ENCODE peak calls at places on chromosome 6, in eight cellular contexts. T, U, O, K, D, S, P and W are unnamed samples. For H3K4me1, the result is how much of the 10 kb centered on the place peaks cover.

GRCh38 chr6:92589970-92590369 is 829.4 kb downstream of the EPHA7 start:
- DNase-seq in P (no peak), K (peak), O (no peak), U (no peak), S (no peak), T (no peak), D (no peak), W (no peak)

GRCh38 chr6:98581725-98582124 is 252.6 kb upstream of the POU3F2 start:
- DNase-seq in T (no peak), O (no peak), K (peak), D (no peak), P (no peak), S (no peak), U (no peak), W (no peak)

GRCh38 chr6:121965739-121966138 is 433.7 kb upstream of the HSF2 start:
- DNase-seq in D (no peak), T (no peak), U (peak), K (no peak), P (no peak), O (no peak), S (no peak), W (no peak)

GRCh38 chr6:151385177-151385576 is 6.2 kb downstream of the ZBTB2 start:
- DNase-seq in T (peak), D (no peak), U (no peak), O (no peak), P (no peak), S (no peak), K (no peak), W (no peak)

GRCh38 chr6:2209226-2209809 is 36.1 kb downstream of the GMDS start:
- DNase-seq in O (no peak), S (no peak), T (peak), P (peak), U (no peak), D (peak), K (peak), W (peak)

GRCh38 chr6:11188161-11188915 is 44.1 kb downstream of the NEDD9 start:
- DNase-seq in S (no peak), P (no peak), U (no peak), O (no peak), K (peak), D (no peak), T (peak), W (no peak)

GRCh38 chr6:137307163-137307851 is 88.1 kb upstream of the IFNGR1 start:
- DNase-seq in S (no peak), O (peak), K (no peak), U (no peak), P (no peak), D (no peak), T (no peak), W (no peak)

GRCh38 chr6:154590770-154591169 is 80.3 kb upstream of the CNKSR3 start:
- DNase-seq in K (peak), O (no peak), U (no peak), S (no peak), P (no peak), D (no peak), T (peak), W (no peak)

GRCh38 chr6:112251170-112251945 is 3.0 kb downstream of the LAMA4 start:
- DNase-seq in P (no peak), T (no peak), D (no peak), O (no peak), S (peak), K (no peak), U (peak), W (peak)

GRCh38 chr6:37587776-37588744 is 88.4 kb upstream of the CCDC167 start:
- DNase-seq in T (no peak), S (no peak), D (no peak), K (no peak), P (no peak), O (no peak), U (no peak), W (no peak)

GRCh38 chr6:125354649-125355048 is 52.9 kb upstream of the HDDC2 start:
- DNase-seq in T (no peak), K (no peak), P (no peak), O (no peak), U (no peak), S (no peak), D (no peak), W (no peak)

GRCh38 chr6:361411-362132 is 30.0 kb upstream of the IRF4 start:
- DNase-seq in P (no peak), U (no peak), D (no peak), K (no peak), T (no peak), S (no peak), O (no peak), W (no peak)

GRCh38 chr6:20631525-20631924 is 97.3 kb downstream of the CDKAL1 start:
- DNase-seq in T (no peak), D (no peak), S (no peak), P (no peak), U (no peak), O (no peak), K (no peak), W (no peak)

GRCh38 chr6:138105880-138106664 is 1.1 kb downstream of the PERP start:
- DNase-seq in P (peak), O (no peak), K (peak), U (no peak), S (no peak), T (peak), D (no peak), W (no peak)

GRCh38 chr6:31915756-31916155 is 11.8 kb upstream of the C2 start:
- DNase-seq in O (no peak), K (no peak), D (no peak), S (no peak), P (no peak), T (no peak), U (no peak), W (no peak)

GRCh38 chr6:31922942-31923341 is 4.6 kb upstream of the C2 start:
- DNase-seq in P (no peak), S (no peak), T (no peak), U (no peak), K (peak), O (no peak), D (peak), W (peak)

GRCh38 chr6:31918069-31918725 is 9.3 kb upstream of the C2 start:
- DNase-seq in U (no peak), D (no peak), K (no peak), P (no peak), T (no peak), S (no peak), O (no peak), W (peak)

GRCh38 chr6:31920803-31921202 is 6.7 kb upstream of the C2 start:
- DNase-seq in U (no peak), P (no peak), D (no peak), K (no peak), T (no peak), S (no peak), O (no peak), W (peak)

DNA sequence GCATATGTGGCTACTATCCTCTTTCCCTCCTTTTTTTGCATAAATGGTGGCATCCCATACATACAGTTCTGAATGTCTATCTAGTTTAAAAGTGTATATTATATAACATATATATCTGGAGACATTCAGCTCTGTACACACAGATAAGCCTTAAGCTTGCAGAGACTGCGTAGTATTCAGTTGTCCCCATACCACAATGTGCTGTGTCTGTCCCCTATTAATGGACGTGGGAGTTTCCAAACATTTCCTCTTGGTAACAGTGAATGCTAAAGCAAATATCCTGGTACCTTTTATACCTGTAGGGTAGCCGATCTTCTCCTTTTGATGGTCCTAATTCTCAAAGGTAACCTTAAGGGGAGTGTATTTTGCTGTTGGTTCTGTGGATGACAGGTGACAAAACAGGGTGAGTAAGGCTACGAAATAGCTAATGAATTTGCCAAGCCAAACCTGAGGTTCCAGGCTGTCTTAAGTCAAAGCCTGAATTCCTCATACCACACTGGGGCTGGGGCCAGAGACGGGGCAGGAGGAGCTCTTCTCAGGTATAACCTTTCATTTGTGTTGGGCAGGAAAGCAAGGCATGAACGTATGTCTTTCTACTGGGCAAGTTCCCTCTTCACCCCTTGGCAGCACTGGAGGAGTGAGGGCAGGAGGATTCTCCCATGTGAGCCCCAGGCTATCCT is 7.8 kb upstream of the C2 start:
- DNase-seq in D (no peak), U (no peak), P (no peak), T (no peak), K (no peak), O (no peak), S (no peak), W (no peak)
- H3K27ac ChIP-seq in D (no peak), U (no peak), P (no peak), T (no peak), K (no peak), O (peak), S (no peak), W (no peak)

GRCh38 chr6:134521116-134521501 is 203.2 kb upstream of the SGK1 start:
- DNase-seq in D (no peak), T (no peak), O (no peak), P (no peak), K (no peak), U (no peak), S (no peak), W (no peak)
- H3K4me3 ChIP-seq in D (no peak), T (no peak), O (no peak), P (no peak), K (no peak), U (no peak), S (no peak), W (no peak)

DNA sequence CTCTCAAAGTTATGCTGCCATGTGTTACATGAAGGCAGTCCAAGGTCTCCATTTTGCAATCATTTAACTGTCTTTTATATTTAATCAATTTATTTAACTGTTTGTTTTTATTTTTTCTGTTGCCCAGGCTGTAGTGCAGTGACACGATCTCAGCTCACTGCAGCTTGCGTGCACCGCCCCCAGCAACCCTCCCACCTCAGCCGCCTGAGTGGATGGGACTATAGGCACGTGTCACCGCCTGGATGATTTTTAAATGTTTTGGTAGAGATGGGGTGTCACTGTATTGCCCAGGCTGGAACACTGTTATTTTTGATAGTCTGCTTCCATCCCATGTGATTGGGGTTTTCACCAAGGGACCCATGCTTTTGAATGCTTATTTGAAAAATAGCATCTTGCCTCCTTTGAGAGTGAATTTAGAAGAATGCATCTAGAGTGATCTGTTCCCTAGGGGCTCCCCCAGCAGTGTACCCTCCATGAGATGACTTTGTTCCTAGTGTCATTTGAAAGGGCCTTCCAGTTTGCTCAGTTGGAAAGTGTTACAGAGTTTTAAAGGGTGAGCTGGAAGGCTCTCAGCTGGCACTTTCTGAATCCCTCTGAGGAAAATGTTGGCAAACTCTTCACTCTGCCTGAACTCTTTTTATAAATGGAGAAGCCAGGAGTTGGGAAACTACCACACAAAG is 143.3 kb downstream of the JARID2 start:
- DNase-seq in K (no peak), O (no peak), T (no peak), U (no peak), P (no peak), D (no peak), S (no peak), W (peak)
- H3K4me1 ChIP-seq in K (under half), O (half or more), T (under half), U (half or more), P (under half), D (under half), S (under half), W (half or more)

DNA sequence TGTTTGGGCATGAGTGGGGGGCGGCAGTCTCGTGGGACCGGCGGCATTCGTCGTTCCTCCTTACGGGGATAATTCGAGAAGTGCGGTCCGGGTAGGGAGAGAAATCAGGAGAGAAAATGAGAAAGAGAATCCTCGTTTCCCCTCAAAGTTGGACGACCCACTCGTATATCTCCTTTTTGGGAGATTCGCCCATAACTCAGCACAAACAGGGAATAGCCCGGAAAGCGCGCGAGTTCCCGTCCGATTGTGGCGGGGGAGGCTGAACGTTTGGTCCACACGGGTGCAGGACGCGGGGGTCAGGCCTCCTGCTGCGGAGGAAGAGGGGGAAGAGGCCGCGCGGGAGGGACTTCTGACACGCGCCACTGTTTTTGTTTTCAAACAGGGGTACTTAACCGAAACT is 42.4 kb downstream of the POPDC3 start:
- DNase-seq in D (no peak), O (no peak), S (no peak), P (no peak), U (no peak), K (no peak), T (no peak), W (peak)
- H3K27ac ChIP-seq in D (no peak), O (peak), S (peak), P (no peak), U (no peak), K (no peak), T (no peak), W (peak)

GRCh38 chr6:158284340-158285210 is 27.7 kb upstream of the TULP4 start:
- DNase-seq in P (peak), S (no peak), D (no peak), O (no peak), U (no peak), T (no peak), K (no peak), W (peak)
- H3K4me3 ChIP-seq in P (no peak), S (no peak), D (no peak), O (peak), U (no peak), T (no peak), K (no peak), W (no peak)

GRCh38 chr6:110881929-110882629 is 7.5 kb downstream of the AMD1 start:
- DNase-seq in S (no peak), T (no peak), K (no peak), D (no peak), U (no peak), O (no peak), P (no peak), W (no peak)
- H3K4me1 ChIP-seq in S (under half), T (under half), K (under half), D (half or more), U (half or more), O (half or more), P (under half), W (half or more)

DNA sequence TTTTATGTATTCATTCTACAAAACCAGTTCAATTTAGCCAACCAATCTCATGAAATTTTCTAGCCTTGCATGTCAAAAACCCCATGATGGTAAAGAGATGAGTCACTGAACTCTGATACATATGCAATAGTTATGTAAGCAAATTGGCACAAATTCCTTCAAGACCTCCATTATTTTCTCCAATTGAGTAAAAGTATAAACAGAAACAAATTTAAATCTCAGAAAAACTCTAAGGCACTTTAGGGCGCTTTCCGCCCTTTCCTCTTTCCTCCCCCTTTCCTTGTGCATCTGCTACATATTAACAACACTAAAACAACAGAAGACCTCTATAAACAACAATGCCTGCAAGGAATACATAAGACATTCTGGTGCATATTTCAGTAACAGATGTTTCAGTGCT is 48.5 kb downstream of the KIF13A start:
- DNase-seq in U (no peak), S (no peak), T (no peak), D (no peak), K (peak), O (no peak), P (no peak), W (peak)
- H3K27ac ChIP-seq in U (no peak), S (no peak), T (no peak), D (no peak), K (no peak), O (no peak), P (no peak), W (no peak)

GRCh38 chr6:56856036-56856580 is 98.8 kb upstream of the BEND6 start:
- DNase-seq in K (no peak), D (no peak), O (no peak), P (no peak), S (no peak), U (no peak), T (no peak), W (no peak)
- H3K4me3 ChIP-seq in K (no peak), D (no peak), O (no peak), P (no peak), S (no peak), U (no peak), T (no peak), W (no peak)

GRCh38 chr6:69775450-69775849 is 21.4 kb downstream of the LMBRD1 start:
- DNase-seq in O (no peak), P (no peak), K (no peak), T (no peak), S (no peak), U (no peak), D (no peak), W (no peak)
- H3K4me1 ChIP-seq in O (under half), P (under half), K (under half), T (under half), S (under half), U (under half), D (under half), W (under half)